ENCODE peak calls at places on chromosomes 4 and X, in six cellular contexts. Q is choroid plexus epithelial cell, J is pancreas, O is tibial artery, L is Peyer's patch, V is GM12865. Z is an unnamed sample.

GRCh38 chr4:1494416-1495315 is 88.4 kb upstream of the NKX1-1 start:
- DNase-seq in Q (no peak), J (no peak), O (no peak), L (no peak), V (no peak), Z (no peak)

GRCh38 chr4:86965019-86965976 is 30.5 kb downstream of the AFF1 start:
- DNase-seq in Q (no peak), J (no peak), O (no peak), L (no peak), V (peak; percentile 41), Z (no peak)

GRCh38 chr4:69092980-69093568 is 3.2 kb upstream of the UGT2B7 start:
- DNase-seq in Q (no peak), J (no peak), O (no peak), L (no peak), V (no peak), Z (no peak)

GRCh38 chr4:155208258-155209054 is at the start of gene NPY2R:
- DNase-seq in Q (no peak), J (no peak), O (no peak), L (no peak), V (no peak), Z (no peak)

GRCh38 chr4:153234923-153235322 is 30.7 kb downstream of the TRIM2 start:
- DNase-seq in Q (peak; percentile 45), J (no peak), O (no peak), L (no peak), V (no peak), Z (no peak)

GRCh38 chrX:140918398-140919043 is 83.9 kb upstream of the SPANXB1 start:
- DNase-seq in Q (peak; percentile 80), J (peak; percentile 13), O (no peak), L (peak; percentile 17), V (peak; percentile 54), Z (peak; percentile 36)

GRCh38 chr4:89213382-89213701 is 94.3 kb downstream of the GPRIN3 start:
- DNase-seq in Q (no peak), J (no peak), O (no peak), L (no peak), V (no peak), Z (no peak)

GRCh38 chr4:121594796-121595526 is 101.8 kb downstream of the ANXA5 start:
- DNase-seq in Q (peak; percentile 13), J (no peak), O (peak; percentile 18), L (no peak), V (no peak), Z (no peak)

GRCh38 chr4:61493470-61493869 is 293.3 kb downstream of the ADGRL3 start:
- DNase-seq in Q (no peak), J (no peak), O (no peak), L (no peak), V (no peak), Z (no peak)

DNA sequence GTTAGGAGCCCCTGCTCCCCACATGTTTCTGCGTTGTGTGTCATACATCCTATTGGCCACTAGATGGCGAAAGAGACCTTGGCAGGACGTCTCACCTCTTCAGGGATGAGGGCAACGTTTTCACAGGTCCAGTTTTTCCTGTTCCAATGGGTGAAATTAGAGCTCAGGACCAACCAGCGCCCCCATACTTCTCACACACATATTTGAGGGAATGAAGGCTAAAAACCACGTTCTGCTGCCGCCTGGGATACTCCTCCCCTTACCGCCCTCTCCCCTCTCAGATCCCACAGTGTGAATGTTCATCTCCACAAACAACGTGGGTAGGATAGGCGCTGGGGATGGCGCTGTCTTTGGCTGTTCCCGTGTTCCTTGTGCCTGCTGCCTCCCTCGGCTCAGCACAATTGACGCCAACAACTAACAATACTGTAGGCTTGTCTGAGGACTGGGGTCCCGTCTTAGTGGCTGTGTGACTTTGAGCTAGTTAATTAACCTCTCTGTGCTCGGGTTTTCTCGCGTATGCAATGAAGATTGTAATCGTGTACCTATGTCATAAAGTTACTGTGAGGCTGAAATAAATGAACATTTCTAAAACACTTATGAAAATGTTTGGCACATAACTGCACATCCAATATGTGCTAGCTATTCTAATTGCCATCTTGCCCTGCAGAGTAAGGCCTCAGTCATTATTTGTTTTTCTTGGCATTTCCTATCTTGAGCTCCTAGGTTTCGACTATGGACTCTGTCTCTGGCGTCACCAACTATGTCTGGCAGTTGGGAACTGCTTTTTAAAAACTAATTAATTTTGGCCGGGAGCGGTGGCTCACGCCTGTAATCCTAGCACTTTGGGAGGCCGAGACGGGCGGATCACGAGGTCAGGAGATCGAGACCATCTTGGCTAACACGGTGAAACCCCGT is 181.3 kb upstream of the STK26 start:
- DNase-seq in Q (peak; percentile 63), J (peak; percentile 10), O (no peak), L (no peak), V (peak; percentile 57), Z (peak; percentile 56)
- H3K4me3 ChIP-seq in Q (no peak overlapping the region), J (no peak overlapping the region), O (no peak overlapping the region), L (no peak overlapping the region), V (no peak overlapping the region), Z (no peak overlapping the region)

DNA sequence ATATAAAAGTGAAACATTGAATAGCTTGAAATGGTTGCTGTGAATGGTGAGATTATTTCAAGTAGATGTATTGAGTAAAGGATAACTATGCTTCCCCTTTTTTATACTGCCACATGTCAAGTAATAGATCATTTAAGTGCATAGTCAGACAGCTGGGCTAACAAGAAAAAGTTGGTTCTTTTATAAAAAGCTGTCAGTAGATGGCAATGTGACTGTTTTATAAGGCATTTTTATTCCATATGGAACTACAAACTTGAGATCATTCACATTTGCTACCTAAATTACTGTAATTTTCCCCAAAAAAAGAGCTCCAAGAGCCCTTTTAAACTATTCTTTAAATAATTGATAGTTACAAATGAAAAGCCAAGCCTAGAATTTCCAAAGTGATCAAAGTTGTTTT is 831.0 kb downstream of the C4orf33 start:
- DNase-seq in Q (peak; percentile 3), J (no peak), O (no peak), L (no peak), V (no peak), Z (no peak)
- TF ChIP-seq CTCF in Q (no peak), J (no peak), O (no peak), L (no peak), V (no peak), Z (no peak)

DNA sequence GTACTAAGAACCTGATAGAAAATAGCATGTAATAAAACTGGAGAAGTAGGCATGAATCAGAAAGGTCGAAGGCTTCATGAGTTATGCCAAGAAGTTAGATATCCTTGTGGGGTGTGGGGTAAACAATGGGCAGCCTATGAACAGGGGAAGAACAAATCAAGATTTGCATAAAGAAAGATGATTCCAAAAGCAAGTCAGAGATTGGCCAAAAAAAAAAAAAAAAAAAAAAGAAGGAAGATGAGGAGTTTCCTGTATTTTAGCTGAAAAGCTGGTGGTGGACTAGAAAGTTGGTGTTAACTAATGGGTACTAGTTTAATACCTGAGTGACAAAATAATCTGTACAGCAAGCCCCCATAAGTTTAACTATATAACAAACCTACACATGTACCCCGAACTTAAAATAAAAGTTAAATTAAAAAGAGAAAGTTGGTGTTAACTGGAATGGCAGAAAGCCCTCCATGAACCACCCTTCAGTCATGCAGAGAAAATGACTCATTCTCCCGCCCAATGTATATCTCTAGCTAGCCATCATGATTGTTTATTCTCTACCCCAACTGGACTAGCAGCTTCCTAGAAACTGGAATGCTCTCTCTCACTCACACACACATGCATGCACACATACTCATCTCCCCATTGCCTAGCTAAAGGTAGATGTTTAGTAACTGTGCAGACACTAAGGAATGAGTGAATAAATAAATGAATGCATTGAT is 41.7 kb downstream of the ATP11C start:
- DNase-seq in Q (peak; percentile 59), J (no peak), O (no peak), L (no peak), V (no peak), Z (no peak)
- H3K4me3 ChIP-seq in Q (no peak overlapping the region), J (no peak overlapping the region), O (no peak overlapping the region), L (no peak overlapping the region), V (no peak overlapping the region), Z (no peak overlapping the region)

GRCh38 chrX:10484683-10485247 is 135.6 kb downstream of the MID1 start:
- DNase-seq in Q (peak; percentile 34), J (no peak), O (no peak), L (no peak), V (no peak), Z (no peak)
- TF ChIP-seq CTCF in Q (no peak), J (no peak), O (no peak), L (no peak), V (no peak), Z (no peak)

DNA sequence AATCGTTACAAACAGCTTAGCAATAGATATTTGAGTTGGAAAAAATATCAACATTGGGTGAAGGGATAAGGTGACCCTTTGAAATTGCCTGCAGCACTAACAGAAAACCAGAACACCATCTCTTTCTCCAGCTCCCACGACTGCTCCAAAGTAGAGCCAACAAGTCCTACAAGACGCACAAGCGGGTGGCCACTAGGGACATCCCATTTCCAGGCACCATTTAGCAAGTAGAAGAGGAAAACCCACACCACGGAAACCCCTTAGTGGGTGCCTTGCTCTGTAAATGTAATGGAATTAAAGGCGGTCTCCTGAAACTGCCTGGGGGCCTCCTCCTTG is 1.9 kb downstream of the ARHGAP6 start:
- DNase-seq in Q (no peak), J (no peak), O (no peak), L (no peak), V (peak; percentile 52), Z (no peak)
- H3K4me3 ChIP-seq in Q (peak overlapping the region; percentile 53), J (no peak overlapping the region), O (peak overlapping the region; percentile 59), L (peak overlapping the region; percentile 50), V (peak overlapping the region; percentile 84), Z (no peak overlapping the region)

GRCh38 chr4:97720869-97721432 is 422.3 kb downstream of the STPG2 start:
- DNase-seq in Q (peak; percentile 60), J (no peak), O (no peak), L (no peak), V (no peak), Z (no peak)
- TF ChIP-seq CTCF in Q (peak; percentile 32), J (no peak), O (no peak), L (no peak), V (peak; percentile 1), Z (peak; percentile 22)

GRCh38 chrX:3181846-3182245 is 140.6 kb downstream of the ARSF start:
- DNase-seq in Q (peak; percentile 54), J (no peak), O (no peak), L (no peak), V (no peak), Z (no peak)

GRCh38 chrX:3184176-3184930 is 143.1 kb downstream of the ARSF start:
- DNase-seq in Q (peak; percentile 94), J (no peak), O (peak; percentile 21), L (no peak), V (no peak), Z (no peak)
- H3K4me3 ChIP-seq in Q (no peak overlapping the region), J (no peak overlapping the region), O (no peak overlapping the region), L (no peak overlapping the region), V (no peak overlapping the region), Z (no peak overlapping the region)

DNA sequence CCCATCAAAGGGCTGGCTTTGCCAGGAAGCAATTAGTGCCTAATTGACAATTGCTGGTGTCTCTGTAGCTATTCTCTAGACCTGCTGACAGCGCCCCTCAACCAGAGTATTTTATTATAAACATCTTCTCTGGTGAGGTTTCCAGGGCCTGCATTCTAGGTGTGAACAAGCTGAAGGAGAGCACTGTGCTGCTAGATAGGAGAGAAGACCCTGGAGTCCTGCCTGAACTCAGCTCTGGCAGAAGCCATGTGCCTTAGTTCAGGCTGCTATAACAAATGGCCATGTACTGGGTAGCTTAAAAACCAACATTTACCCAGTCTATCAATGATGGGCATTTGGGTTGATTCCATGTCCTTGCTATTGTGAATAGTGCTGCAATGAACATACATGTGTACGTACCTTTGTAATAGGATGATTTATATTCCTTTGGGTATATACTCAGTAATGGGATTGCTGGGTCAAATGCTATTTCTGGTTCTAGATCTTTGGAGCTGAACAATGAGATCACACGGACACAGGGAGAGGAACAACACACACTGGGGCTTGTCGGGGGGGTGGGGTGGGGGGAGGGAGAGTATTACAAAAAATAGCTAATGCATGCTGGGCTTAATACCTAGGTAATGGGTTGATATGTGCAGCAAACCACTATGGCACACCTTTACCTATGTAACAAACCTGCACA is 185.5 kb upstream of the CPEB2 start:
- DNase-seq in Q (no peak), J (no peak), O (no peak), L (no peak), V (no peak), Z (no peak)
- TF ChIP-seq CTCF in Q (no peak), J (no peak), O (no peak), L (no peak), V (no peak), Z (no peak)